ENCODE peak calls at places on chromosomes 13 and 19, in four cellular contexts. C is A549, T is K562, N is HepG2. F is an unnamed sample.

GRCh38 chr13:101492251-101492910 is 39.9 kb downstream of the ITGBL1 start:
- DNase-seq in C (no peak), T (no peak), N (no peak), F (peak)

GRCh38 chr19:57320180-57321084 is at the start of gene ZNF543:
- DNase-seq in C (peak), T (peak), N (peak), F (peak)

GRCh38 chr13:51318876-51319275 is 20.6 kb upstream of the SERPINE3 start:
- DNase-seq in C (no peak), T (no peak), N (no peak), F (no peak)

GRCh38 chr13:27968316-27969072 is 621 bp downstream of the CDX2 start:
- DNase-seq in C (peak), T (no peak), N (no peak), F (no peak)

GRCh38 chr19:14580623-14581237 is 2.2 kb upstream of the CLEC17A start:
- DNase-seq in C (no peak), T (peak), N (no peak), F (no peak)

GRCh38 chr13:94188173-94188869 is 291.2 kb downstream of the DCT start:
- DNase-seq in C (no peak), T (no peak), N (no peak), F (no peak)

GRCh38 chr13:67914535-67914934 is 684.4 kb upstream of the PCDH9 start:
- DNase-seq in C (no peak), T (no peak), N (no peak), F (no peak)

GRCh38 chr13:38514575-38514974 is 164.9 kb downstream of the UFM1 start:
- DNase-seq in C (no peak), T (no peak), N (no peak), F (no peak)

GRCh38 chr13:113298001-113298945 is 1.2 kb downstream of the LAMP1 start:
- DNase-seq in C (no peak), T (no peak), N (no peak), F (no peak)

GRCh38 chr19:29615891-29616425 is 9.9 kb downstream of the POP4 start:
- DNase-seq in C (no peak), T (no peak), N (no peak), F (no peak)

GRCh38 chr13:51715613-51716012 is 88.3 kb downstream of the DHRS12 start:
- DNase-seq in C (no peak), T (no peak), N (no peak), F (no peak)

GRCh38 chr19:15038304-15038703 is 11.0 kb upstream of the CASP14 start:
- DNase-seq in C (no peak), T (no peak), N (no peak), F (no peak)

GRCh38 chr19:14107581-14108461 is 9.7 kb downstream of the PRKACA start:
- DNase-seq in C (peak), T (no peak), N (no peak), F (no peak)

GRCh38 chr13:111232191-111232590 is 88.3 kb upstream of the TEX29 start:
- DNase-seq in C (no peak), T (no peak), N (no peak), F (no peak)

GRCh38 chr19:45215391-45216191 is 29.6 kb downstream of the EXOC3L2 start:
- DNase-seq in C (no peak), T (no peak), N (no peak), F (no peak)
- TF ChIP-seq MAZ in C (no peak), T (no peak), N (no peak), F (no peak)

DNA sequence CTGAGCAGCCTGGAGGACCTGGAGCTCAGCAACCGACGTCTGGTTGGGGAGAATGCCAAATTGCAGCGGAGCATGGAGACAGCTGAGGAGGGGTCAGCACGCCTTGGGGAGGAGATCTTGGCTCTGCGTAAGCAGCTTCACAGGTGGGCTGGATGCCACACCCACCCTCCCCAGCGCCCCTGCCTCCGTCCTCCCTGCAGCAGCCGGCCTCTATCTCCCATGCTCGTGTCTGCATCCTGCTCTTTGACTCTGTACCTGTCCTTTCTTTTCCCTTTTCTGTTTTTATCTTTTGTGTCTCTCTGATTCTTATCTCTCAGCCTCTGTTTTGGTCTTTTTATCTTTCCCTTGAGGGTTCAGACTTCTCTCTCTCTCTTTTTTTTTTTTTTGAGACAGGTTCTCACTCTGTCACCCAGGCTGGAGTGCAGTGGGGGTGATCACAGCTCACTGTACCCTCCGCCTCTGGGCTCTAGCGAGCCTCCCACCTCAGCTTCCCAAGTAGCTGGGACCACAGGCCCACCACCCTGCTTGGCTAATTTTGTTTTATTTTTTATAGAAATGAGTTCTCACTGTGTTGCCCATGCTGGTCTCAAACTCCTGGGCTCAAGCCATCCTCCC is 10.1 kb downstream of the KASH5 start:
- DNase-seq in C (no peak), T (no peak), N (no peak), F (no peak)
- TF ChIP-seq MAZ in C (no peak), T (no peak), N (no peak), F (no peak)

GRCh38 chr13:76397413-76397812 is 488.8 kb downstream of the KCTD12 start:
- DNase-seq in C (no peak), T (no peak), N (no peak), F (no peak)

DNA sequence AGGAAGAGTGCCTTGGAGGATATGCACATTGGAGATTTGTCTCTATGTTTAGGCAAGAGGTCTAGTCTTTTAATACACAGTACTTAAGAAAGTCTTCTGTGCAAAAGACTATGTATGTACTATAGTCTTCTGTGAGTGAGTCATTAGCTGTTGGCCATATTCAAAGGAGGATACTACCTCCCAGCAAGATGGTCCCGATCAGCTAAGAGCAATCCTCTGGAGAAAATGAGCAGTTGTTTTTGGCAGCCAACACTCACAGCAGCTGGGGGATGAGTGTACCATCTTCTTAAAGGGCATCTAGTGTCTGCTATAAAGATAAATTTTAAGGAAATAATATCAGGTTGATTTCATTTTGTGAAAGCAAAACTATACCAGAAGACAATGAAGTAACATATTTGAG is 487.8 kb downstream of the KCTD12 start:
- DNase-seq in C (no peak), T (no peak), N (no peak), F (peak)
- TF ChIP-seq MAZ in C (no peak), T (no peak), N (no peak), F (no peak)

GRCh38 chr19:3140667-3141038 is 4.8 kb downstream of the GNA15 start:
- DNase-seq in C (no peak), T (no peak), N (no peak), F (no peak)

GRCh38 chr19:3142938-3143337 is 7.1 kb downstream of the GNA15 start:
- DNase-seq in C (no peak), T (peak), N (no peak), F (no peak)

GRCh38 chr19:3145909-3146676 is 10.3 kb downstream of the GNA15 start:
- DNase-seq in C (no peak), T (peak), N (no peak), F (no peak)

GRCh38 chr19:3138268-3138667 is 2.4 kb downstream of the GNA15 start:
- DNase-seq in C (no peak), T (no peak), N (no peak), F (no peak)

DNA sequence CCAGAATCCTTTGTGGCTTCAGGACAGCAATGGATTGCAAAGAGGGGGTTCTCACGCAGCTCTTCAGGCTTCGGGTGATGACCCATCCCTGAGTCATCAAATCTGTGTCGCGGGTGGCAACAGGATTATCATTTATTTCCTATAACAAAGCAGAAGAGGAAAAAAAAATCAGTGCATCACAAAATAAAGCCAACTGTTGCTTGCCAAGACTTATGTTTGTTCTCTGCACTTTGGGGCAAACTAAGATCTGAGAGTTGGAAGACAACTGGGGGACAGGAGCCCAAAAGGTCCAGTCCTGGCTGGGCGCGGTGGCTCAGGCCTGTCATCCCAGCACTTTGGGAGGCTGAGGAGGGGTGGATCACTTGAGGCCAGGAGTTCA is 6.4 kb downstream of the GNA15 start:
- DNase-seq in C (peak), T (peak), N (no peak), F (peak)
- TF ChIP-seq MAZ in C (no peak), T (no peak), N (no peak), F (no peak)

GRCh38 chr13:23323946-23324709 is 109.4 kb downstream of the SACS start:
- DNase-seq in C (no peak), T (no peak), N (no peak), F (peak)
- TF ChIP-seq MAZ in C (no peak), T (no peak), N (no peak), F (no peak)

DNA sequence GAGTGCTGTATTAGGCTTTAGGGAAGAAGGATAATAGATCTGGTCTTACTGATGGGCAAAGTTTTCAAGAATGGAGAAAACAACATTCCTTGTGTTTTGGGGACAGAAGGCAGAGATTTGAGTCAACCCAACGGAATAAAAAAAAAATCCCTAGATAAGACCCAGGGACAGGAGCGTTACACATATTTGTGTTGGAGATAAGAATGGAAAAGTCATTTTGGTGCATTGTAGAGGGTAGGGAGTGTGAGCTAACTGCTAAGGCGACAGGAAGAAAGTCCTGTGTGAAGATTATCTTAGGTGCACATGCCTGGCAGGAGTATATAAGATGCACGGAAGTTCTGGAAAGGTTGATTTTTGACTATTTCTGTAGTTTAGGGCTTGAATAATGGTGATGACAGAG is 450.3 kb upstream of the ARGLU1 start:
- DNase-seq in C (no peak), T (no peak), N (no peak), F (no peak)
- TF ChIP-seq MAZ in C (no peak), T (no peak), N (no peak), F (no peak)

GRCh38 chr13:73989244-73989843 is 144.9 kb downstream of the KLF12 start:
- DNase-seq in C (no peak), T (no peak), N (no peak), F (no peak)

GRCh38 chr13:73993661-73994060 is 140.5 kb downstream of the KLF12 start:
- DNase-seq in C (no peak), T (no peak), N (no peak), F (no peak)

GRCh38 chr13:73991384-73991783 is 142.8 kb downstream of the KLF12 start:
- DNase-seq in C (no peak), T (no peak), N (no peak), F (no peak)

GRCh38 chr13:73995752-73996151 is 138.5 kb downstream of the KLF12 start:
- DNase-seq in C (no peak), T (no peak), N (no peak), F (no peak)

DNA sequence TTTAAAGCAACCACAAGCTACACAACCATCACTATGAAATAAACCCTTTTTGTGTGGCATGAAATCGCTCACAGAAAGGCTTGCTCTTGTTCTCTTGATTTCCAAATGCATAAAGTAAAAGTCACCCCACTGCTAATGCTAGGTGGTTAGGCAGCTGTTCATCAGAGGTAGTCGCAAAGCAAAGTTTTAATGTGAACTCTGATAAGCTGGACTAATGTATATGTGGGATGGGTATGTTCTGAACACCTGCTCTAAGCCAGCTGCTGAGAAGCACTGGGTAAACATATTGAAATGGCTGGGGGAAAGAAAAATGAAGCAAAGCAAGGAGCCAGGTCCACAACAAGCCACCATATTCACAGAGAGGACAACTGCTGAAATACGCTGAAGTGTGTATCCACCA is 142.3 kb downstream of the KLF12 start:
- DNase-seq in C (no peak), T (no peak), N (no peak), F (no peak)
- TF ChIP-seq MAZ in C (no peak), T (no peak), N (no peak), F (no peak)

GRCh38 chr19:23474761-23475160 is 79.5 kb upstream of the ZNF91 start:
- DNase-seq in C (no peak), T (no peak), N (no peak), F (no peak)

GRCh38 chr19:23475477-23475876 is 80.2 kb upstream of the ZNF91 start:
- DNase-seq in C (no peak), T (no peak), N (no peak), F (no peak)

GRCh38 chr19:23474172-23474571 is 78.9 kb upstream of the ZNF91 start:
- DNase-seq in C (no peak), T (no peak), N (no peak), F (no peak)

DNA sequence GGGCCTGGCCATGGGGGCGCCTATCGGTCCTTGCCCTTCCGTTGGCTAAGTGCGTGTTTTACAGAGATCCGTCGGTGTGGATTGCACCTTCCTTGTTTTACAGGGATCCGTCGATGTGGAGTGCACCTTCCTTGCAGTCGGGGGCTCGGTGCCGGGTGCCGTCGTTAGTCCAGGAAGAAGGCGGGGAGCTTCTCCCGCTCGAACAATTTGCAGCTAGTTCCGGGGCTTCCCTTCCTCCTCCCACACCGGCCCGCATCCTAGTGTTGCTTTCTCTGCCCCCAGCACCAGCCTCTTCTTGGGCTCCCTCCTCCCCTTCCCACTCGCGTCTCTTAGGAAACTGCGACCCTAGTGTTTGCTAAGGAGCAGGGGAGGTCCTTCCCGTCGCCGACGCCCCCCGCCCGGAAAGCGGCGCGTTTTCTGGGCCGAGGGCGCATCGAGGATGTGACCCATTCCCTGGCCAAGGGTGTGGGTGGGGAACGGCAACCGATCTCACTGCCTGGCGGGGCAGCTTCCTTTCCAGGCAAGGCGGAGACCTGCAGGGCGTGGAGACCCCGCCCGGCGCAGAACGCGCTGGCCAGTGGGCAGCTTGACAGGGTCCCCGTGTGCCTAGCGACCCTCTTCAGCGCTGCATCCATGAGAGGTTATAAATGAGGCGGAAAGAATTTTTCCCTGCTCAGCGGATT is 75.7 kb upstream of the ZNF91 start:
- DNase-seq in C (no peak), T (no peak), N (no peak), F (no peak)
- TF ChIP-seq MAZ in C (no peak), T (no peak), N (no peak), F (no peak)

GRCh38 chr19:51098366-51099069 is 9.7 kb downstream of the CTU1 start:
- DNase-seq in C (no peak), T (no peak), N (no peak), F (no peak)
- TF ChIP-seq MAZ in C (no peak), T (no peak), N (no peak), F (no peak)

GRCh38 chr19:18644144-18645034 is 7.6 kb downstream of the KLHL26 start:
- DNase-seq in C (no peak), T (no peak), N (no peak), F (no peak)

GRCh38 chr19:18647371-18647767 is 10.5 kb downstream of the KLHL26 start:
- DNase-seq in C (no peak), T (no peak), N (no peak), F (no peak)

GRCh38 chr19:18647807-18648206 is 11.0 kb downstream of the KLHL26 start:
- DNase-seq in C (no peak), T (no peak), N (no peak), F (no peak)

GRCh38 chr19:18646535-18647370 is 9.9 kb downstream of the KLHL26 start:
- DNase-seq in C (no peak), T (no peak), N (no peak), F (no peak)

GRCh38 chr19:18645035-18645511 is 8.2 kb downstream of the KLHL26 start:
- DNase-seq in C (no peak), T (no peak), N (no peak), F (no peak)
- TF ChIP-seq MAZ in C (no peak), T (no peak), N (no peak), F (no peak)